ENCODE peak calls at places on chromosome 5, in four cellular contexts. J, K, Y and V are unnamed samples. For H3K36me3 and H3K27me3, the result is how much of the 10 kb centered on the place peaks cover.

GRCh38 chr5:86596476-86596875 is 21.3 kb upstream of the COX7C start:
- DNase-seq in J (no peak), K (no peak), Y (no peak), V (no peak)

GRCh38 chr5:58666598-58667595 is 84.0 kb downstream of the RAB3C start:
- DNase-seq in J (no peak), K (no peak), Y (no peak), V (no peak)

GRCh38 chr5:65021527-65022226 is 252.9 kb downstream of the CWC27 start:
- DNase-seq in J (no peak), K (no peak), Y (peak), V (no peak)

GRCh38 chr5:55918097-55919035 is 67.2 kb downstream of the IL31RA start:
- DNase-seq in J (no peak), K (no peak), Y (no peak), V (no peak)

GRCh38 chr5:36894950-36895349 is 18.4 kb downstream of the NIPBL start:
- DNase-seq in J (no peak), K (no peak), Y (no peak), V (no peak)

GRCh38 chr5:73496984-73497457 is 1.2 kb upstream of the BTF3 start:
- DNase-seq in J (no peak), K (peak), Y (peak), V (no peak)

GRCh38 chr5:140795259-140795641 is 598 bp downstream of the PCDHA2 start:
- DNase-seq in J (no peak), K (peak), Y (no peak), V (no peak)

GRCh38 chr5:3542769-3543168 is 52.9 kb upstream of the IRX1 start:
- DNase-seq in J (no peak), K (no peak), Y (no peak), V (no peak)

GRCh38 chr5:117732264-117732663 is 1157.6 kb upstream of the SEMA6A start:
- DNase-seq in J (no peak), K (no peak), Y (no peak), V (no peak)

GRCh38 chr5:159412284-159413046 is 82.2 kb upstream of the IL12B start:
- DNase-seq in J (no peak), K (no peak), Y (peak), V (no peak)

GRCh38 chr5:93092349-93093105 is 488.5 kb downstream of the NR2F1-AS1 start:
- DNase-seq in J (no peak), K (no peak), Y (no peak), V (no peak)

GRCh38 chr5:83844320-83845068 is 123.8 kb upstream of the HAPLN1 start:
- DNase-seq in J (no peak), K (peak), Y (peak), V (no peak)

GRCh38 chr5:176788931-176789872 is 21.2 kb upstream of the UNC5A start:
- DNase-seq in J (no peak), K (no peak), Y (no peak), V (no peak)

GRCh38 chr5:172459396-172460165 is 5.3 kb upstream of the SH3PXD2B start:
- DNase-seq in J (no peak), K (no peak), Y (no peak), V (no peak)

GRCh38 chr5:138602371-138603000 is 27.3 kb upstream of the HSPA9 start:
- DNase-seq in J (no peak), K (no peak), Y (no peak), V (no peak)

GRCh38 chr5:33736510-33736909 is 155.3 kb downstream of the ADAMTS12 start:
- DNase-seq in J (no peak), K (no peak), Y (no peak), V (no peak)

GRCh38 chr5:67214036-67214435 is 17.4 kb upstream of the CD180 start:
- DNase-seq in J (no peak), K (no peak), Y (no peak), V (no peak)

GRCh38 chr5:139915274-139915673 is 119.7 kb downstream of the PSD2 start:
- DNase-seq in J (no peak), K (no peak), Y (no peak), V (no peak)

GRCh38 chr5:9363026-9363793 is 182.7 kb downstream of the SEMA5A start:
- DNase-seq in J (no peak), K (no peak), Y (no peak), V (no peak)

GRCh38 chr5:73540192-73540591 is 25.2 kb downstream of the ANKRA2 start:
- DNase-seq in J (no peak), K (peak), Y (no peak), V (no peak)

GRCh38 chr5:53679261-53679660 is 118.8 kb downstream of the NDUFS4 start:
- DNase-seq in J (no peak), K (no peak), Y (no peak), V (no peak)

GRCh38 chr5:141017943-141018342 is 33.2 kb upstream of the PCDHB1 start:
- DNase-seq in J (no peak), K (no peak), Y (no peak), V (no peak)

GRCh38 chr5:155839251-155840037 is 487.5 kb upstream of the SGCD start:
- DNase-seq in J (no peak), K (peak), Y (no peak), V (no peak)

GRCh38 chr5:116446356-116447005 is 128.1 kb downstream of the SEMA6A start:
- DNase-seq in J (no peak), K (no peak), Y (no peak), V (no peak)

GRCh38 chr5:155629597-155629996 is 616.0 kb downstream of the KIF4B start:
- DNase-seq in J (no peak), K (no peak), Y (no peak), V (no peak)

GRCh38 chr5:63401434-63402046 is 560.7 kb downstream of the HTR1A start:
- DNase-seq in J (peak), K (peak), Y (peak), V (peak)

GRCh38 chr5:168753691-168754254 is 174.6 kb upstream of the PANK3 start:
- DNase-seq in J (peak), K (no peak), Y (no peak), V (no peak)

GRCh38 chr5:151670074-151670686 is 16.5 kb downstream of the SPARC start:
- DNase-seq in J (no peak), K (peak), Y (no peak), V (no peak)
- H3K36me3 ChIP-seq in J (under half), K (under half), Y (under half), V (under half)

DNA sequence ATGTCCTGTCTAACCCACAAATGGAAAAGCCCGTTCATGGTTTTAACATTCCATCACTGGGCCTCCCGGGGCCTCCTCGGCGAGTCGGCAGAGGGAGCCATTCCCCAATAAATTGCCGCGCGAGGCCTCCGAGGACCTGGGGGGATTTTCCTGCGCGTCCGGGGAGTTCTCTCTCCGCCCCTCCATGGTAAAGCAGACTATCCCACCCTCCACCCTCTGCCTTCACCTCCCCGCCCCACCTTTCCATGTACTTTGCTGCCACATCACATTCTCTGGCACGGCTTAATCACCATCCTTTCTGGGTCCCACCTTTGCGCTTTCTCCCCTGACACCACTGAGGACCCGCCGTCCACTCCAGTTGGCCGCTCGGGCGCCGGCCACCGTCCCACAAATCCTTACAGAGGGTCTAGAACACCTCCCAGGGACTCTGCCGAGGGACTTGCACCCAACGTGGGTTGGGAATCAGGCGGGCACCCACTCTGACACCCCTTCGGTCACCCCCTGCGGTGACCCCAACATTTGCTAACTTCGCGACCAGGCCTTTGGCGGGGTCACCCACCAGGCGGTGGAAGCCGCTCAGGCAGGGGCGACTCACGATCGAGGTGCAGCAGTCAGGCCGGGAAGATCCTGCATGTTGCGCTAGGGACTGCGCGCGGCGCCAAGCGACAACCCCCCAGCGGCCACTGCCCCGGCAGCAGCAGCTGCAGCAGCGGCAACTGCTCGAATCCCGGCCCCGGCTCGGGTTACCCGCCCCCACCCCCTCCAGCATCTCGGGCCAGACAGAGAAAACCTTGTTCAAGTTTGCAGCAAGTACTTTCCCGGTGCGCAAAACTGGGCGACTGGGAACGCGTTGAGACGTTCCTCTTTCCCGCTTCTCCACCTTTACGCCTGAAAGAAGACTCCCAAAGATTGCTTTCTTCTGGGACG is at the start of gene MEGF10:
- DNase-seq in J (no peak), K (peak), Y (no peak), V (no peak)
- H3K27me3 ChIP-seq in J (under half), K (under half), Y (under half), V (under half)

DNA sequence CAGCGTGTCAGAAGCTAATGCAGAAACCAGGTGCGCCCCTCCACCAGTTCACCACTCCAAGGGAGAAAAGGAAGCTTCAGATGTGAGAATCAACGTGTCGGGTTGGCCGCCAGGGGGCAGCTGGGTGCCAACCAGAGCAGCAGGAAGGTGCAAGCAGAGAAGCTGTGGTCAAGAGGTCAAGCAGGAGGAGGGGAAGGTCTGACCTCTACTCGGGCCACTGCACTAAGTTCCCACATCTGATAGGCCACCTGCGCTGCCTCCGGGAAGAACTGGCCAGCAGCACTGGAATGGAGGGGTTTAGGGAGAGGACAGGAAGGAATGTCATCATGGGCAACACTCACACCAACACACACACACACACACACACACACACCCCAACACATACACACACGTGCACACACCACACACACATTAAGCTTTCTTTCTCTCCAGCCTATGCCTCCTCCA is 31.4 kb downstream of the ANXA6 start:
- DNase-seq in J (peak), K (peak), Y (peak), V (peak)
- H3K27ac ChIP-seq in J (no peak), K (no peak), Y (no peak), V (no peak)

GRCh38 chr5:1075931-1076330 is 35.9 kb downstream of the SLC12A7 start:
- DNase-seq in J (no peak), K (no peak), Y (no peak), V (no peak)

GRCh38 chr5:1074226-1074625 is 37.6 kb downstream of the SLC12A7 start:
- DNase-seq in J (no peak), K (no peak), Y (no peak), V (no peak)

GRCh38 chr5:1076406-1076805 is 35.5 kb downstream of the SLC12A7 start:
- DNase-seq in J (no peak), K (no peak), Y (no peak), V (no peak)

GRCh38 chr5:1075555-1075881 is 36.3 kb downstream of the SLC12A7 start:
- DNase-seq in J (no peak), K (no peak), Y (no peak), V (no peak)

DNA sequence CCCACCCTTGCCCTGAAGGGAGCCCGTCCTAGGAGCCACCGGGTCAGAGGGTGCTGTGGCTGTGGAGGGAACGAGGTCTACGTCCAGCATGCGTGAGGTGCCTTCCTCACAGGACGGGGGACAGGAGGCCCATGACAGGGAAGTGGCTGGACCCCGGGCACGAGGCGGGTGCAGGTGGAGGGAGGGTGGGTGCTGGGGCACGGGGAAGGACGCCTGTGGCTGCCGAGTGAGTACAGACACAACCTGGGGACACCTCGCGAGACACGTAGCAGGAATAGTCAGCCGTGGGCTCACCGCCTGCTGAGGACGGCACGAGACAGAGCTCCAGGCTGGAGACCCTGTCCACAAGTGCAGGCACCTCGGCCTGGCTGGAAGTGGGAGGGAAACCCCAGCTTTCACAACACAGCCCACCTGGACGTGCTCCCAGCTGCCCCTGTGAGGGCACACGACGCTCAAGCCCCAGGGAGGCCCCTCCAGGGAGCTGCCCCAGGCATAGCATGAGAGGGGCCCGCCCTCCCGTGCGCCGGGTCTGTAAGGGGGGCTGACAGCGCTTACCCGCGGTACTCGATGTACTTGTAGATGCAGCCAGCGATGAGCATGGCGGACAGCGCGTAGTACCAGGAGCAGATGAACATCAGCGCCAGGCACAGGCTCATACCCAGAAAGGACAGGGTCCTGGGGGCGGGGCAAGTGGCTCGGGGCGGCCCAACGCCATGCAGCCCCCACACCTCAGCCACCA is 36.9 kb downstream of the SLC12A7 start:
- DNase-seq in J (no peak), K (no peak), Y (no peak), V (no peak)
- H3K36me3 ChIP-seq in J (under half), K (under half), Y (under half), V (under half)